ENCODE peak calls at places on chromosomes 16 and 17, in nine cellular contexts. I is mesenchymal stem cell; N is fibroblast of lung; K is body of pancreas; Y is CD8-positive, alpha-beta memory T cell; T is tibial nerve; R is CD8-positive, alpha-beta T cell; C is naive thymus-derived CD4-positive, alpha-beta T cell; M is ascending aorta. X is an unnamed sample. For H3K9me3 and H3K36me3, the result is how much of the 10 kb centered on the place peaks cover.

GRCh38 chr17:60390881-60391418 is 983 bp downstream of the USP32 start:
- DNase-seq in N (peak), T (peak), R (no peak), M (no peak), K (peak), Y (no peak), C (peak), I (peak), X (peak)

GRCh38 chr16:57732683-57733082 is 2.9 kb upstream of the KATNB1 start:
- DNase-seq in K (no peak), C (no peak), N (no peak), M (no peak), R (no peak), I (no peak), T (no peak), Y (no peak), X (no peak)

GRCh38 chr16:88967800-88968588 is 9.0 kb downstream of the CBFA2T3 start:
- DNase-seq in Y (no peak), T (no peak), M (no peak), C (peak), N (no peak), K (no peak), R (no peak), I (no peak), X (no peak)

GRCh38 chr17:30344283-30345088 is 10.6 kb upstream of the TMIGD1 start:
- DNase-seq in N (peak), C (no peak), I (peak), Y (no peak), R (no peak), T (no peak), K (peak), M (no peak), X (no peak)

GRCh38 chr17:11601661-11602060 is 3.4 kb downstream of the DNAH9 start:
- DNase-seq in I (no peak), R (no peak), K (no peak), C (no peak), M (no peak), T (no peak), N (no peak), Y (no peak), X (no peak)

GRCh38 chr16:48444574-48444973 is 59.4 kb upstream of the SIAH1 start:
- DNase-seq in K (peak), I (peak), R (no peak), Y (no peak), M (no peak), N (peak), C (no peak), T (no peak), X (peak)

GRCh38 chr17:38730526-38731379 is 612 bp downstream of the CISD3 start:
- DNase-seq in I (peak), K (peak), T (peak), R (no peak), C (peak), N (peak), Y (no peak), M (no peak), X (peak)

GRCh38 chr16:28191364-28191985 is 20.3 kb downstream of the XPO6 start:
- DNase-seq in R (no peak), I (no peak), K (no peak), N (no peak), Y (no peak), M (no peak), C (no peak), T (no peak), X (no peak)

GRCh38 chr17:7296189-7296861 is 1.9 kb upstream of the YBX2 start:
- DNase-seq in K (peak), I (peak), T (peak), N (peak), M (no peak), R (peak), Y (peak), C (no peak), X (peak)

GRCh38 chr17:55215711-55216110 is 49.0 kb upstream of the HLF start:
- DNase-seq in R (no peak), C (no peak), K (no peak), M (no peak), Y (no peak), I (no peak), N (no peak), T (no peak), X (no peak)

GRCh38 chr16:74304164-74304834 is 7.7 kb downstream of the PSMD7 start:
- DNase-seq in I (no peak), K (no peak), Y (no peak), R (no peak), N (no peak), M (no peak), C (no peak), T (no peak), X (no peak)

GRCh38 chr16:54647731-54648221 is 282.9 kb upstream of the IRX5 start:
- DNase-seq in C (no peak), R (no peak), I (no peak), N (no peak), M (no peak), K (no peak), Y (no peak), T (no peak), X (peak)

GRCh38 chr17:10156579-10157488 is 41.6 kb downstream of the GAS7 start:
- DNase-seq in N (no peak), I (peak), C (no peak), Y (peak), T (peak), M (peak), R (no peak), K (peak), X (no peak)

GRCh38 chr17:63634163-63634562 is 11.9 kb downstream of the MAP3K3 start:
- DNase-seq in I (peak), Y (no peak), C (no peak), N (no peak), M (no peak), T (no peak), R (no peak), K (peak), X (no peak)

GRCh38 chr16:28836761-28837064 is 9.4 kb downstream of the TUFM start:
- DNase-seq in M (no peak), C (no peak), Y (no peak), R (no peak), K (no peak), I (no peak), T (no peak), N (no peak), X (no peak)

DNA sequence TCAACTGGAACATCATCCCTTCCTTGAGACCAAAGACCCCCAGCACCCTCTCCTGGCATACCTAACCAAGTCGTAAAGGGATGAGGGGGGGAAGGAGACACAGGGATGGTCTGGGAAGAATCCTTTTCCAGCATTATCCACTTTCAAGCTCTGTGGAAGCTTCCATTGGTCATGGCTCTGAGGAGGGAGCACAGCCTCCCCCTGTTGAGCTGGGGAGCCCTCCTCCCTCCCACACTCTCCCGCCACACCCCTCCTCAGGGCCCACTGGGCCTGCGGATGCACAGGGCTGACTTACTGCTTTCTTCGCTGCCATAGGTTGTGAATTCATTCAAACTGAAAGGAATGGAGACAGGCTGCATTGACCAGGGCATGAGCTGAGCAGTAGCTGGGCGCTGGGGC is 12.4 kb downstream of the CSF3 start:
- DNase-seq in C (no peak), T (no peak), I (no peak), Y (no peak), M (no peak), K (no peak), N (no peak), R (no peak), X (no peak)
- H3K4me3 ChIP-seq in C (no peak), T (no peak), I (no peak), Y (no peak), M (no peak), K (no peak), N (no peak), R (no peak), X (no peak)

GRCh38 chr16:529012-529575 is 1.6 kb downstream of the CAPN15 start:
- DNase-seq in K (peak), I (no peak), C (no peak), M (no peak), N (no peak), R (no peak), Y (no peak), T (no peak), X (no peak)

GRCh38 chr16:534089-534635 is 6.7 kb downstream of the CAPN15 start:
- DNase-seq in R (no peak), M (no peak), Y (no peak), T (no peak), K (peak), I (no peak), N (no peak), C (no peak), X (no peak)

GRCh38 chr16:533391-534088 is 6.0 kb downstream of the CAPN15 start:
- DNase-seq in Y (no peak), M (no peak), I (no peak), N (no peak), R (no peak), K (peak), C (no peak), T (no peak), X (no peak)

GRCh38 chr16:530111-530817 is 2.8 kb downstream of the CAPN15 start:
- DNase-seq in R (no peak), T (no peak), M (no peak), N (no peak), I (no peak), Y (no peak), C (no peak), K (no peak), X (no peak)

DNA sequence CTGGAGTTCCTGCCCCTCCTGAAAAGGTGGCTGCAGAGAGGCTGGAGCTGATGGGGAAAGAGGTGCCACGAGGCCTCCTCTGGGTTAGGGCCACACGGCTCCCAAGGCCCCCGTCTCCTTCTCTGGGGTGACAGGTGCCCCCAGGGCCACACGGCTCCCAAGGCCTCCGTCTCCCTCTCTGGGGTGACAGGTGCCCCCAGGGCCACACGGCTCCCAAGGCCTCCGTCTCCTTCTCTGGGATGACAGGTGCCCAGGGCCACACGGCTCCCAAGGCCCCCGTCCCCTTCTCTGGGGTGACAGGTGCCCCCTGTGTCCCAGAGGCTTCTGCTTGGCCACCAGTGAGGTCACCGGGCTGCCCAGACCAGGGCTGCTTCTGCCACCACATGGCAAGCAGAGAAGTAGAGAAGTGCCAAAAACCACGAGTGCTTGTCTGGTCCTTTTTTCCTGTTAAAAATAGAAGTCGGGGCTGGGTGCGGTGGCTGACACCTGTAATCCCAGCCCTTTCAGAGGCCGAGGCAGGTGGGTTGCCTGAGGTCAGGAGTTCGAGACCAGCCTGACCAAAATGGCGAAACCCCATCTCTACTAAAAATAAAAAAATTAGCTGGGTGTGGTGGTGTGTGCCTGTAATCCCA is 4.1 kb downstream of the CAPN15 start:
- DNase-seq in N (no peak), C (no peak), M (no peak), I (no peak), Y (no peak), R (no peak), T (no peak), K (no peak), X (no peak)
- H3K9me3 ChIP-seq in N (under half), C (under half), M (under half), I (under half), Y (under half), R (under half), T (under half), K (under half), X (under half)

GRCh38 chr16:87423429-87423828 is 31.3 kb downstream of the MAP1LC3B start:
- DNase-seq in R (no peak), I (no peak), T (no peak), N (no peak), C (no peak), M (no peak), Y (no peak), K (no peak), X (no peak)

GRCh38 chr16:87424260-87424659 is 32.1 kb downstream of the MAP1LC3B start:
- DNase-seq in I (no peak), N (no peak), T (no peak), Y (no peak), M (no peak), R (no peak), C (no peak), K (no peak), X (no peak)

GRCh38 chr16:87426423-87427215 is 34.5 kb downstream of the MAP1LC3B start:
- DNase-seq in K (no peak), C (no peak), R (no peak), T (no peak), M (no peak), I (no peak), Y (no peak), N (no peak), X (no peak)

GRCh38 chr16:87422106-87422505 is 30.0 kb downstream of the MAP1LC3B start:
- DNase-seq in R (no peak), N (no peak), K (no peak), T (no peak), I (no peak), C (no peak), Y (no peak), M (no peak), X (no peak)

GRCh38 chr16:87425941-87426340 is 33.8 kb downstream of the MAP1LC3B start:
- DNase-seq in C (no peak), M (no peak), R (no peak), I (no peak), Y (no peak), T (no peak), N (no peak), K (no peak), X (no peak)
- H3K36me3 ChIP-seq in C (under half), M (half or more), R (under half), I (half or more), Y (under half), T (half or more), N (under half), K (under half), X (under half)

GRCh38 chr16:85003723-85004586 is 7.4 kb downstream of the ZDHHC7 start:
- DNase-seq in R (no peak), N (peak), M (no peak), T (no peak), K (no peak), C (no peak), Y (no peak), I (no peak), X (no peak)

GRCh38 chr16:85007815-85008214 is 3.5 kb downstream of the ZDHHC7 start:
- DNase-seq in T (no peak), K (no peak), C (no peak), N (no peak), M (no peak), I (no peak), R (no peak), Y (no peak), X (no peak)

GRCh38 chr16:85004587-85005205 is 6.6 kb downstream of the ZDHHC7 start:
- DNase-seq in I (peak), M (no peak), Y (no peak), C (no peak), R (no peak), N (peak), T (no peak), K (no peak), X (peak)

GRCh38 chr16:85006639-85007038 is 4.7 kb downstream of the ZDHHC7 start:
- DNase-seq in R (no peak), M (no peak), I (no peak), T (no peak), Y (no peak), K (no peak), N (peak), C (no peak), X (no peak)

GRCh38 chr16:85005278-85006069 is 5.9 kb downstream of the ZDHHC7 start:
- DNase-seq in R (no peak), N (no peak), C (no peak), Y (no peak), K (no peak), M (no peak), T (peak), I (peak), X (peak)
- H3K4me3 ChIP-seq in R (no peak), N (no peak), C (no peak), Y (no peak), K (no peak), M (no peak), T (no peak), I (peak), X (no peak)

GRCh38 chr17:82949361-82949760 is 109.5 kb upstream of the ZNF750 start:
- DNase-seq in I (no peak), R (no peak), M (no peak), C (no peak), N (no peak), K (no peak), Y (no peak), T (no peak), X (no peak)
- H3K9me3 ChIP-seq in I (half or more), R (under half), M (under half), C (under half), N (under half), K (under half), Y (under half), T (under half), X (half or more)

X was measured in MG63.